ENCODE peak calls at places on chromosomes 16 and 17, in five cellular contexts. One of them, this sample, is unnamed.

GRCh38 chr17:4610162-4610561 is 25.8 kb downstream of the SMTNL2 start:
- DNase-seq in tibial nerve: no peak
- DNase-seq in RCC 7860: no peak
- DNase-seq in stimulated activated CD8-positive, alpha-beta memory T cell treated with anti-CD3 and anti-CD28 coated beads, Interleukin-7, amount 100 ng/mL, for 1 hour: no peak
- DNase-seq in mesothelial cell of epicardium: no peak
- DNase-seq in this sample: no peak

GRCh38 chr16:64094992-64095579 is 1026.8 kb downstream of the CDH11 start:
- DNase-seq in mesothelial cell of epicardium: no peak
- DNase-seq in RCC 7860: no peak
- DNase-seq in stimulated activated CD8-positive, alpha-beta memory T cell treated with anti-CD3 and anti-CD28 coated beads, Interleukin-7, amount 100 ng/mL, for 1 hour: no peak
- DNase-seq in tibial nerve: no peak
- DNase-seq in this sample: no peak

GRCh38 chr17:7767425-7768021 is 50.0 kb downstream of the DNAH2 start:
- DNase-seq in tibial nerve: no peak
- DNase-seq in mesothelial cell of epicardium: no peak
- DNase-seq in RCC 7860: no peak
- DNase-seq in stimulated activated CD8-positive, alpha-beta memory T cell treated with anti-CD3 and anti-CD28 coated beads, Interleukin-7, amount 100 ng/mL, for 1 hour: no peak
- DNase-seq in this sample: peak

GRCh38 chr16:89565506-89566372 is 5.3 kb downstream of the RPL13 start:
- DNase-seq in RCC 7860: peak
- DNase-seq in mesothelial cell of epicardium: peak
- DNase-seq in tibial nerve: no peak
- DNase-seq in stimulated activated CD8-positive, alpha-beta memory T cell treated with anti-CD3 and anti-CD28 coated beads, Interleukin-7, amount 100 ng/mL, for 1 hour: peak
- DNase-seq in this sample: peak

GRCh38 chr17:77555741-77556291 is 402.7 kb upstream of the TNRC6C start:
- DNase-seq in stimulated activated CD8-positive, alpha-beta memory T cell treated with anti-CD3 and anti-CD28 coated beads, Interleukin-7, amount 100 ng/mL, for 1 hour: no peak
- DNase-seq in tibial nerve: no peak
- DNase-seq in mesothelial cell of epicardium: peak
- DNase-seq in RCC 7860: no peak
- DNase-seq in this sample: no peak

GRCh38 chr16:85187447-85187846 is 75.2 kb upstream of the CIBAR2 start:
- DNase-seq in stimulated activated CD8-positive, alpha-beta memory T cell treated with anti-CD3 and anti-CD28 coated beads, Interleukin-7, amount 100 ng/mL, for 1 hour: no peak
- DNase-seq in mesothelial cell of epicardium: no peak
- DNase-seq in tibial nerve: no peak
- DNase-seq in RCC 7860: no peak
- DNase-seq in this sample: peak

GRCh38 chr16:89194340-89195311 is 5.7 kb downstream of the SLC22A31 start:
- DNase-seq in tibial nerve: no peak
- DNase-seq in RCC 7860: no peak
- DNase-seq in mesothelial cell of epicardium: peak
- DNase-seq in stimulated activated CD8-positive, alpha-beta memory T cell treated with anti-CD3 and anti-CD28 coated beads, Interleukin-7, amount 100 ng/mL, for 1 hour: no peak
- DNase-seq in this sample: no peak

GRCh38 chr16:57906385-57907316 is 64.3 kb downstream of the CNGB1 start:
- DNase-seq in mesothelial cell of epicardium: no peak
- DNase-seq in RCC 7860: no peak
- DNase-seq in stimulated activated CD8-positive, alpha-beta memory T cell treated with anti-CD3 and anti-CD28 coated beads, Interleukin-7, amount 100 ng/mL, for 1 hour: no peak
- DNase-seq in tibial nerve: no peak
- DNase-seq in this sample: no peak

GRCh38 chr17:16945141-16945493 is 26.8 kb downstream of the TNFRSF13B start:
- DNase-seq in mesothelial cell of epicardium: no peak
- DNase-seq in stimulated activated CD8-positive, alpha-beta memory T cell treated with anti-CD3 and anti-CD28 coated beads, Interleukin-7, amount 100 ng/mL, for 1 hour: no peak
- DNase-seq in RCC 7860: no peak
- DNase-seq in tibial nerve: no peak
- DNase-seq in this sample: no peak

GRCh38 chr17:42817866-42818265 is 6.2 kb downstream of the BECN1 start:
- DNase-seq in RCC 7860: peak
- DNase-seq in tibial nerve: no peak
- DNase-seq in stimulated activated CD8-positive, alpha-beta memory T cell treated with anti-CD3 and anti-CD28 coated beads, Interleukin-7, amount 100 ng/mL, for 1 hour: no peak
- DNase-seq in mesothelial cell of epicardium: no peak
- DNase-seq in this sample: no peak

GRCh38 chr16:15592324-15592723 is 50.6 kb downstream of the MARF1 start:
- DNase-seq in stimulated activated CD8-positive, alpha-beta memory T cell treated with anti-CD3 and anti-CD28 coated beads, Interleukin-7, amount 100 ng/mL, for 1 hour: no peak
- DNase-seq in RCC 7860: no peak
- DNase-seq in tibial nerve: no peak
- DNase-seq in mesothelial cell of epicardium: no peak
- DNase-seq in this sample: no peak

GRCh38 chr17:41666336-41666680 is 22.4 kb upstream of the EIF1 start:
- DNase-seq in stimulated activated CD8-positive, alpha-beta memory T cell treated with anti-CD3 and anti-CD28 coated beads, Interleukin-7, amount 100 ng/mL, for 1 hour: no peak
- DNase-seq in mesothelial cell of epicardium: no peak
- DNase-seq in RCC 7860: peak
- DNase-seq in tibial nerve: no peak
- DNase-seq in this sample: peak